ENCODE peak calls at places on chromosomes 4 and X, in four cellular contexts. O, X, Q and E are unnamed samples.

GRCh38 chr4:1029957-1030520 is 18.6 kb downstream of the FGFRL1 start:
- DNase-seq in O (no peak), X (no peak), Q (no peak), E (no peak)

GRCh38 chr4:110654254-110654635 is 31.4 kb upstream of the PITX2 start:
- DNase-seq in O (no peak), X (no peak), Q (peak), E (no peak)

GRCh38 chrX:36407886-36408285 is 488.4 kb downstream of the CFAP47 start:
- DNase-seq in O (no peak), X (peak), Q (no peak), E (no peak)

GRCh38 chrX:72477787-72478186 is 94.9 kb downstream of the HDAC8 start:
- DNase-seq in O (no peak), X (peak), Q (no peak), E (no peak)

GRCh38 chr4:763922-764321 is 58.3 kb downstream of the PCGF3 start:
- DNase-seq in O (no peak), X (no peak), Q (no peak), E (no peak)

GRCh38 chrX:22323541-22323940 is 50.8 kb downstream of the CBLL2 start:
- DNase-seq in O (no peak), X (no peak), Q (peak), E (no peak)

GRCh38 chr4:52096048-52096447 is 44.9 kb downstream of the SPATA18 start:
- DNase-seq in O (no peak), X (peak), Q (peak), E (no peak)

GRCh38 chrX:49175435-49175834 is 3.7 kb downstream of the PLP2 start:
- DNase-seq in O (no peak), X (no peak), Q (no peak), E (no peak)

GRCh38 chr4:140367738-140368137 is 5.7 kb upstream of the SCOC start:
- DNase-seq in O (no peak), X (no peak), Q (peak), E (no peak)

GRCh38 chrX:101195442-101196173 is 24.0 kb upstream of the DRP2 start:
- DNase-seq in O (no peak), X (no peak), Q (peak), E (no peak)

GRCh38 chrX:101190736-101191135 is 28.9 kb upstream of the DRP2 start:
- DNase-seq in O (no peak), X (no peak), Q (peak), E (no peak)

GRCh38 chrX:101191217-101191750 is 28.3 kb upstream of the DRP2 start:
- DNase-seq in O (no peak), X (peak), Q (no peak), E (peak)
- H3K4me3 ChIP-seq in O (no peak), X (no peak), Q (no peak), E (no peak)

DNA sequence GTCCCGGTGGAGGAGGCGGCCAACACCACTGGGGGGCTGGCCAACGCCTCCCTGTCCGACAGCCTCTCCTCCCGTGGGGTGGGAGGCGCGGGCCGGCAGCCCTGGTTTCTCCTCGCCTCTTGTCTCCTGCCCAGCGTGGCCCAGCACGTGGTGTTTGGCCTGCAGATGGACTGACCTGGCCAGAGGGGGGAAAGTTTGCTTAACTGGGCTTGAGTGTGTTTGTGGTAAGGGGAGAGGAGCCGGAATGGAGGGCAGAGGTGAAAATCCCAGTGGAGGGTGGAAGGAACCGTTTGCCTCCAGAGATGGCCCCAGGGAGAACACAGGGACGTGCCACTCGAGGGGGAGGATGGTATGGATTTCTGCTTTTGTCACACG is 27.6 kb downstream of the NYX start:
- DNase-seq in O (no peak), X (no peak), Q (no peak), E (no peak)
- H3K27ac ChIP-seq in O (no peak), X (no peak), Q (no peak), E (no peak)

DNA sequence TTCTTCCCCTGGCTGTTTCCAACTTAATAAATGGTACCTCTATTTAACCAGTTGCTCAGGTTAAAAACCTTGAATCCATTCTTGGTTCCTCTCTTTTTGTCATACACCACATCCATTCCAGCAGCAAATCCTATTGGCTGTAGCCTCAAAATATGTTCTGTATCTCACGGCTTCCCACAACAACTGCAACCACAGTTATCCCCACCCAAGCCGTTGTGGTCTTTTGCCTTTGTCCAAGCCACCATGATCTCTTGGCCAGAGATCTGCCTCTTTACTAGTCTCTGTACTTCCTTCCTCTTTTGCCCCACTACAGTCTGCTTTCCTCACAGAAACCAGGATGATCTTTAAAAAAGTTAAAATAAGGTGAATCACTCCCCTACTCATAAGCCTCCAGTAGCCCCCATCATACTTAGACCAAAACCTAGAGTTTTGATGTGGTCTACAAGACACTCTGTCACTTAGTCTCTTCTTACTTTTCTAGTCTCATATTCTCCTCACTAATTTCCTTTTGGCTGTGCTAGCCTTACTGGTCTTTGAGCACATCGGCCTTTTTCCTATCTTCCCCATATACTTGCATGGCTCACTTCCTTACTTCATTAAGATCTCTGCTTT is 10.3 kb downstream of the MAOA start:
- DNase-seq in O (no peak), X (no peak), Q (no peak), E (no peak)
- H3K4me3 ChIP-seq in O (no peak), X (no peak), Q (no peak), E (no peak)

DNA sequence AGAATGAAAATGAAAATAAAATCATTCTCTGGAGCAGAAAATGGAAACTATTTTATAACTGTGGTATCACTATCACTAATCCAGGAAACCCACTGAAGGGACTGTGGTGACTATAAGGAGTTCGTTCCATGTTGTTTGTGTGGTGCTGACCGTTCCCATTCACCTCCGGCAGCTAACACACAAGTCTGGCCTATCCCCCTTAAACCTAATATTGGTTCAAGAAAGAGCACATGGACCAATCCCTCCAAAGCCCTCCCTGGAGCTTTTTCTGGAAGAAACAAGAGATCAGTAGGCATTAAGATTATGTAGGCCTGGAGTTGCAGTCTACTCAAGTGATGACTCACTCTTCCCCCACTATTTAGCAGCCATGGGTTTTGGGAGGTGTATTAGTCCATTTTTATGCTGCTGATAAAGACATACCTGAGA is 25.9 kb upstream of the FAM241A start:
- DNase-seq in O (no peak), X (no peak), Q (no peak), E (no peak)
- H3K27ac ChIP-seq in O (peak), X (no peak), Q (no peak), E (no peak)

GRCh38 chrX:103554687-103555417 is 30.5 kb upstream of the TCEAL4 start:
- DNase-seq in O (no peak), X (peak), Q (peak), E (peak)
- H3K4me3 ChIP-seq in O (peak), X (peak), Q (peak), E (peak)